ENCODE peak calls at places on chromosomes 11 and 22, in ten cellular contexts. One of them, this sample, is unnamed.

GRCh38 chr11:8340299-8340698 is 76.6 kb upstream of the LMO1 start:
- DNase-seq in naive thymus-derived CD8-positive, alpha-beta T cell: no peak
- DNase-seq in activated T-helper 1 cell treated with Interleukin-2 at 50 U/mL for 16 hours: no peak
- DNase-seq in activated CD8-positive, alpha-beta memory T cell treated with anti-CD3 and anti-CD28 coated beads, Interleukin-2, amount 50 U/mL, for 4 hours: no peak
- DNase-seq in EL: no peak
- DNase-seq in activated CD4-positive, alpha-beta T cell treated with anti-CD3 and anti-CD28 coated beads, Interleukin-2, amount 50 U/mL, for 4 hours: no peak
- DNase-seq in HL-60: peak
- DNase-seq in T-helper 22 cell: no peak
- DNase-seq in CD8-positive, alpha-beta T cell: no peak
- DNase-seq in NCI-H2029 treated with DMSO at 0.1 percent for 48 hours: no peak
- DNase-seq in this sample: no peak

GRCh38 chr11:110092577-110093406 is at the start of gene ZC3H12C:
- DNase-seq in naive thymus-derived CD8-positive, alpha-beta T cell: no peak
- DNase-seq in activated T-helper 1 cell treated with Interleukin-2 at 50 U/mL for 16 hours: no peak
- DNase-seq in activated CD8-positive, alpha-beta memory T cell treated with anti-CD3 and anti-CD28 coated beads, Interleukin-2, amount 50 U/mL, for 4 hours: peak
- DNase-seq in EL: peak
- DNase-seq in activated CD4-positive, alpha-beta T cell treated with anti-CD3 and anti-CD28 coated beads, Interleukin-2, amount 50 U/mL, for 4 hours: no peak
- DNase-seq in HL-60: peak
- DNase-seq in T-helper 22 cell: no peak
- DNase-seq in CD8-positive, alpha-beta T cell: no peak
- DNase-seq in NCI-H2029 treated with DMSO at 0.1 percent for 48 hours: peak
- DNase-seq in this sample: peak

GRCh38 chr11:38169286-38169685 is 1571.2 kb upstream of the RAG2 start:
- DNase-seq in naive thymus-derived CD8-positive, alpha-beta T cell: no peak
- DNase-seq in activated T-helper 1 cell treated with Interleukin-2 at 50 U/mL for 16 hours: no peak
- DNase-seq in activated CD8-positive, alpha-beta memory T cell treated with anti-CD3 and anti-CD28 coated beads, Interleukin-2, amount 50 U/mL, for 4 hours: no peak
- DNase-seq in EL: peak
- DNase-seq in activated CD4-positive, alpha-beta T cell treated with anti-CD3 and anti-CD28 coated beads, Interleukin-2, amount 50 U/mL, for 4 hours: no peak
- DNase-seq in HL-60: no peak
- DNase-seq in T-helper 22 cell: no peak
- DNase-seq in CD8-positive, alpha-beta T cell: no peak
- DNase-seq in NCI-H2029 treated with DMSO at 0.1 percent for 48 hours: no peak
- DNase-seq in this sample: no peak

GRCh38 chr22:48244388-48245118 is 1482.1 kb downstream of the TBC1D22A start:
- DNase-seq in naive thymus-derived CD8-positive, alpha-beta T cell: peak
- DNase-seq in activated T-helper 1 cell treated with Interleukin-2 at 50 U/mL for 16 hours: no peak
- DNase-seq in activated CD8-positive, alpha-beta memory T cell treated with anti-CD3 and anti-CD28 coated beads, Interleukin-2, amount 50 U/mL, for 4 hours: no peak
- DNase-seq in EL: no peak
- DNase-seq in activated CD4-positive, alpha-beta T cell treated with anti-CD3 and anti-CD28 coated beads, Interleukin-2, amount 50 U/mL, for 4 hours: no peak
- DNase-seq in HL-60: no peak
- DNase-seq in T-helper 22 cell: no peak
- DNase-seq in CD8-positive, alpha-beta T cell: no peak
- DNase-seq in NCI-H2029 treated with DMSO at 0.1 percent for 48 hours: no peak
- DNase-seq in this sample: no peak

GRCh38 chr22:30866811-30867271 is 101.7 kb downstream of the MORC2 start:
- DNase-seq in naive thymus-derived CD8-positive, alpha-beta T cell: no peak
- DNase-seq in activated T-helper 1 cell treated with Interleukin-2 at 50 U/mL for 16 hours: no peak
- DNase-seq in activated CD8-positive, alpha-beta memory T cell treated with anti-CD3 and anti-CD28 coated beads, Interleukin-2, amount 50 U/mL, for 4 hours: no peak
- DNase-seq in EL: peak
- DNase-seq in activated CD4-positive, alpha-beta T cell treated with anti-CD3 and anti-CD28 coated beads, Interleukin-2, amount 50 U/mL, for 4 hours: no peak
- DNase-seq in HL-60: no peak
- DNase-seq in T-helper 22 cell: no peak
- DNase-seq in CD8-positive, alpha-beta T cell: no peak
- DNase-seq in NCI-H2029 treated with DMSO at 0.1 percent for 48 hours: no peak
- DNase-seq in this sample: no peak

GRCh38 chr11:74449369-74449931 is 17.9 kb downstream of the KCNE3 start:
- DNase-seq in naive thymus-derived CD8-positive, alpha-beta T cell: peak
- DNase-seq in activated T-helper 1 cell treated with Interleukin-2 at 50 U/mL for 16 hours: peak
- DNase-seq in activated CD8-positive, alpha-beta memory T cell treated with anti-CD3 and anti-CD28 coated beads, Interleukin-2, amount 50 U/mL, for 4 hours: no peak
- DNase-seq in EL: peak
- DNase-seq in activated CD4-positive, alpha-beta T cell treated with anti-CD3 and anti-CD28 coated beads, Interleukin-2, amount 50 U/mL, for 4 hours: peak
- DNase-seq in HL-60: peak
- DNase-seq in T-helper 22 cell: no peak
- DNase-seq in CD8-positive, alpha-beta T cell: peak
- DNase-seq in NCI-H2029 treated with DMSO at 0.1 percent for 48 hours: peak
- DNase-seq in this sample: peak

GRCh38 chr11:70202898-70203748 is at the start of gene FADD:
- DNase-seq in naive thymus-derived CD8-positive, alpha-beta T cell: peak
- DNase-seq in activated T-helper 1 cell treated with Interleukin-2 at 50 U/mL for 16 hours: peak
- DNase-seq in activated CD8-positive, alpha-beta memory T cell treated with anti-CD3 and anti-CD28 coated beads, Interleukin-2, amount 50 U/mL, for 4 hours: peak
- DNase-seq in EL: peak
- DNase-seq in activated CD4-positive, alpha-beta T cell treated with anti-CD3 and anti-CD28 coated beads, Interleukin-2, amount 50 U/mL, for 4 hours: peak
- DNase-seq in HL-60: peak
- DNase-seq in T-helper 22 cell: peak
- DNase-seq in CD8-positive, alpha-beta T cell: peak
- DNase-seq in NCI-H2029 treated with DMSO at 0.1 percent for 48 hours: peak
- DNase-seq in this sample: peak

GRCh38 chr11:95512682-95513081 is 276.9 kb downstream of the FAM76B start:
- DNase-seq in naive thymus-derived CD8-positive, alpha-beta T cell: no peak
- DNase-seq in activated T-helper 1 cell treated with Interleukin-2 at 50 U/mL for 16 hours: no peak
- DNase-seq in activated CD8-positive, alpha-beta memory T cell treated with anti-CD3 and anti-CD28 coated beads, Interleukin-2, amount 50 U/mL, for 4 hours: no peak
- DNase-seq in EL: peak
- DNase-seq in activated CD4-positive, alpha-beta T cell treated with anti-CD3 and anti-CD28 coated beads, Interleukin-2, amount 50 U/mL, for 4 hours: no peak
- DNase-seq in HL-60: no peak
- DNase-seq in T-helper 22 cell: no peak
- DNase-seq in CD8-positive, alpha-beta T cell: no peak
- DNase-seq in NCI-H2029 treated with DMSO at 0.1 percent for 48 hours: no peak
- DNase-seq in this sample: peak

GRCh38 chr22:40764743-40765441 is 54.3 kb downstream of the SLC25A17 start:
- DNase-seq in naive thymus-derived CD8-positive, alpha-beta T cell: no peak
- DNase-seq in activated T-helper 1 cell treated with Interleukin-2 at 50 U/mL for 16 hours: no peak
- DNase-seq in activated CD8-positive, alpha-beta memory T cell treated with anti-CD3 and anti-CD28 coated beads, Interleukin-2, amount 50 U/mL, for 4 hours: no peak
- DNase-seq in EL: no peak
- DNase-seq in activated CD4-positive, alpha-beta T cell treated with anti-CD3 and anti-CD28 coated beads, Interleukin-2, amount 50 U/mL, for 4 hours: peak
- DNase-seq in HL-60: no peak
- DNase-seq in T-helper 22 cell: no peak
- DNase-seq in CD8-positive, alpha-beta T cell: no peak
- DNase-seq in NCI-H2029 treated with DMSO at 0.1 percent for 48 hours: no peak
- DNase-seq in this sample: no peak

GRCh38 chr22:49152146-49152929 is 675.3 kb downstream of the BRD1 start:
- DNase-seq in naive thymus-derived CD8-positive, alpha-beta T cell: no peak
- DNase-seq in activated T-helper 1 cell treated with Interleukin-2 at 50 U/mL for 16 hours: no peak
- DNase-seq in activated CD8-positive, alpha-beta memory T cell treated with anti-CD3 and anti-CD28 coated beads, Interleukin-2, amount 50 U/mL, for 4 hours: no peak
- DNase-seq in EL: no peak
- DNase-seq in activated CD4-positive, alpha-beta T cell treated with anti-CD3 and anti-CD28 coated beads, Interleukin-2, amount 50 U/mL, for 4 hours: no peak
- DNase-seq in HL-60: no peak
- DNase-seq in T-helper 22 cell: no peak
- DNase-seq in CD8-positive, alpha-beta T cell: no peak
- DNase-seq in NCI-H2029 treated with DMSO at 0.1 percent for 48 hours: no peak
- DNase-seq in this sample: no peak

GRCh38 chr11:117300301-117300700 is 9.2 kb downstream of the BACE1-AS start:
- DNase-seq in naive thymus-derived CD8-positive, alpha-beta T cell: no peak
- DNase-seq in activated T-helper 1 cell treated with Interleukin-2 at 50 U/mL for 16 hours: no peak
- DNase-seq in activated CD8-positive, alpha-beta memory T cell treated with anti-CD3 and anti-CD28 coated beads, Interleukin-2, amount 50 U/mL, for 4 hours: no peak
- DNase-seq in EL: peak
- DNase-seq in activated CD4-positive, alpha-beta T cell treated with anti-CD3 and anti-CD28 coated beads, Interleukin-2, amount 50 U/mL, for 4 hours: no peak
- DNase-seq in HL-60: no peak
- DNase-seq in T-helper 22 cell: no peak
- DNase-seq in CD8-positive, alpha-beta T cell: no peak
- DNase-seq in NCI-H2029 treated with DMSO at 0.1 percent for 48 hours: no peak
- DNase-seq in this sample: peak

GRCh38 chr11:60016881-60017280 is at the start of gene OOSP4B:
- DNase-seq in naive thymus-derived CD8-positive, alpha-beta T cell: no peak
- DNase-seq in activated T-helper 1 cell treated with Interleukin-2 at 50 U/mL for 16 hours: no peak
- DNase-seq in activated CD8-positive, alpha-beta memory T cell treated with anti-CD3 and anti-CD28 coated beads, Interleukin-2, amount 50 U/mL, for 4 hours: no peak
- DNase-seq in EL: no peak
- DNase-seq in activated CD4-positive, alpha-beta T cell treated with anti-CD3 and anti-CD28 coated beads, Interleukin-2, amount 50 U/mL, for 4 hours: no peak
- DNase-seq in HL-60: no peak
- DNase-seq in T-helper 22 cell: no peak
- DNase-seq in CD8-positive, alpha-beta T cell: no peak
- DNase-seq in NCI-H2029 treated with DMSO at 0.1 percent for 48 hours: no peak
- DNase-seq in this sample: no peak

GRCh38 chr11:35010656-35011055 is 94.2 kb downstream of the PDHX start:
- DNase-seq in naive thymus-derived CD8-positive, alpha-beta T cell: no peak
- DNase-seq in activated T-helper 1 cell treated with Interleukin-2 at 50 U/mL for 16 hours: no peak
- DNase-seq in activated CD8-positive, alpha-beta memory T cell treated with anti-CD3 and anti-CD28 coated beads, Interleukin-2, amount 50 U/mL, for 4 hours: no peak
- DNase-seq in EL: no peak
- DNase-seq in activated CD4-positive, alpha-beta T cell treated with anti-CD3 and anti-CD28 coated beads, Interleukin-2, amount 50 U/mL, for 4 hours: no peak
- DNase-seq in HL-60: no peak
- DNase-seq in T-helper 22 cell: no peak
- DNase-seq in CD8-positive, alpha-beta T cell: no peak
- DNase-seq in NCI-H2029 treated with DMSO at 0.1 percent for 48 hours: no peak
- DNase-seq in this sample: no peak

GRCh38 chr22:50600967-50601668 is 525 bp downstream of the MAPK8IP2 start:
- DNase-seq in naive thymus-derived CD8-positive, alpha-beta T cell: no peak
- DNase-seq in activated T-helper 1 cell treated with Interleukin-2 at 50 U/mL for 16 hours: no peak
- DNase-seq in activated CD8-positive, alpha-beta memory T cell treated with anti-CD3 and anti-CD28 coated beads, Interleukin-2, amount 50 U/mL, for 4 hours: no peak
- DNase-seq in EL: no peak
- DNase-seq in activated CD4-positive, alpha-beta T cell treated with anti-CD3 and anti-CD28 coated beads, Interleukin-2, amount 50 U/mL, for 4 hours: no peak
- DNase-seq in HL-60: no peak
- DNase-seq in T-helper 22 cell: no peak
- DNase-seq in CD8-positive, alpha-beta T cell: no peak
- DNase-seq in NCI-H2029 treated with DMSO at 0.1 percent for 48 hours: no peak
- DNase-seq in this sample: no peak

GRCh38 chr11:70471254-70471653 is 72.9 kb downstream of the CTTN start:
- DNase-seq in naive thymus-derived CD8-positive, alpha-beta T cell: no peak
- DNase-seq in activated T-helper 1 cell treated with Interleukin-2 at 50 U/mL for 16 hours: no peak
- DNase-seq in activated CD8-positive, alpha-beta memory T cell treated with anti-CD3 and anti-CD28 coated beads, Interleukin-2, amount 50 U/mL, for 4 hours: no peak
- DNase-seq in EL: peak
- DNase-seq in activated CD4-positive, alpha-beta T cell treated with anti-CD3 and anti-CD28 coated beads, Interleukin-2, amount 50 U/mL, for 4 hours: no peak
- DNase-seq in HL-60: peak
- DNase-seq in T-helper 22 cell: no peak
- DNase-seq in CD8-positive, alpha-beta T cell: no peak
- DNase-seq in NCI-H2029 treated with DMSO at 0.1 percent for 48 hours: no peak
- DNase-seq in this sample: no peak

GRCh38 chr22:17779286-17780115 is 5.2 kb upstream of the BID start:
- DNase-seq in naive thymus-derived CD8-positive, alpha-beta T cell: no peak
- DNase-seq in activated T-helper 1 cell treated with Interleukin-2 at 50 U/mL for 16 hours: no peak
- DNase-seq in activated CD8-positive, alpha-beta memory T cell treated with anti-CD3 and anti-CD28 coated beads, Interleukin-2, amount 50 U/mL, for 4 hours: no peak
- DNase-seq in EL: no peak
- DNase-seq in activated CD4-positive, alpha-beta T cell treated with anti-CD3 and anti-CD28 coated beads, Interleukin-2, amount 50 U/mL, for 4 hours: no peak
- DNase-seq in HL-60: no peak
- DNase-seq in T-helper 22 cell: no peak
- DNase-seq in CD8-positive, alpha-beta T cell: no peak
- DNase-seq in NCI-H2029 treated with DMSO at 0.1 percent for 48 hours: no peak
- DNase-seq in this sample: no peak

GRCh38 chr11:1181858-1182535 is 24.2 kb downstream of the MUC5AC start:
- DNase-seq in naive thymus-derived CD8-positive, alpha-beta T cell: peak
- DNase-seq in activated T-helper 1 cell treated with Interleukin-2 at 50 U/mL for 16 hours: no peak
- DNase-seq in activated CD8-positive, alpha-beta memory T cell treated with anti-CD3 and anti-CD28 coated beads, Interleukin-2, amount 50 U/mL, for 4 hours: no peak
- DNase-seq in EL: no peak
- DNase-seq in activated CD4-positive, alpha-beta T cell treated with anti-CD3 and anti-CD28 coated beads, Interleukin-2, amount 50 U/mL, for 4 hours: no peak
- DNase-seq in HL-60: no peak
- DNase-seq in T-helper 22 cell: no peak
- DNase-seq in CD8-positive, alpha-beta T cell: no peak
- DNase-seq in NCI-H2029 treated with DMSO at 0.1 percent for 48 hours: no peak
- DNase-seq in this sample: no peak

GRCh38 chr22:27490080-27490479 is 311.5 kb downstream of the MN1 start:
- DNase-seq in naive thymus-derived CD8-positive, alpha-beta T cell: no peak
- DNase-seq in activated T-helper 1 cell treated with Interleukin-2 at 50 U/mL for 16 hours: no peak
- DNase-seq in activated CD8-positive, alpha-beta memory T cell treated with anti-CD3 and anti-CD28 coated beads, Interleukin-2, amount 50 U/mL, for 4 hours: no peak
- DNase-seq in EL: no peak
- DNase-seq in activated CD4-positive, alpha-beta T cell treated with anti-CD3 and anti-CD28 coated beads, Interleukin-2, amount 50 U/mL, for 4 hours: no peak
- DNase-seq in HL-60: no peak
- DNase-seq in T-helper 22 cell: no peak
- DNase-seq in CD8-positive, alpha-beta T cell: no peak
- DNase-seq in NCI-H2029 treated with DMSO at 0.1 percent for 48 hours: no peak
- DNase-seq in this sample: no peak

GRCh38 chr11:10307022-10307410 is 2.1 kb downstream of the ADM start:
- DNase-seq in naive thymus-derived CD8-positive, alpha-beta T cell: no peak
- DNase-seq in activated T-helper 1 cell treated with Interleukin-2 at 50 U/mL for 16 hours: no peak
- DNase-seq in activated CD8-positive, alpha-beta memory T cell treated with anti-CD3 and anti-CD28 coated beads, Interleukin-2, amount 50 U/mL, for 4 hours: no peak
- DNase-seq in EL: no peak
- DNase-seq in activated CD4-positive, alpha-beta T cell treated with anti-CD3 and anti-CD28 coated beads, Interleukin-2, amount 50 U/mL, for 4 hours: no peak
- DNase-seq in HL-60: no peak
- DNase-seq in T-helper 22 cell: no peak
- DNase-seq in CD8-positive, alpha-beta T cell: no peak
- DNase-seq in NCI-H2029 treated with DMSO at 0.1 percent for 48 hours: peak
- DNase-seq in this sample: no peak

GRCh38 chr11:114195981-114196731 is 100.0 kb upstream of the NNMT start:
- DNase-seq in naive thymus-derived CD8-positive, alpha-beta T cell: peak
- DNase-seq in activated T-helper 1 cell treated with Interleukin-2 at 50 U/mL for 16 hours: no peak
- DNase-seq in activated CD8-positive, alpha-beta memory T cell treated with anti-CD3 and anti-CD28 coated beads, Interleukin-2, amount 50 U/mL, for 4 hours: no peak
- DNase-seq in EL: no peak
- DNase-seq in activated CD4-positive, alpha-beta T cell treated with anti-CD3 and anti-CD28 coated beads, Interleukin-2, amount 50 U/mL, for 4 hours: peak
- DNase-seq in HL-60: no peak
- DNase-seq in T-helper 22 cell: no peak
- DNase-seq in CD8-positive, alpha-beta T cell: no peak
- DNase-seq in NCI-H2029 treated with DMSO at 0.1 percent for 48 hours: no peak
- DNase-seq in this sample: no peak

GRCh38 chr11:2166091-2166851 is 5.3 kb upstream of the INS start:
- DNase-seq in naive thymus-derived CD8-positive, alpha-beta T cell: peak
- DNase-seq in activated T-helper 1 cell treated with Interleukin-2 at 50 U/mL for 16 hours: no peak
- DNase-seq in activated CD8-positive, alpha-beta memory T cell treated with anti-CD3 and anti-CD28 coated beads, Interleukin-2, amount 50 U/mL, for 4 hours: peak
- DNase-seq in EL: peak
- DNase-seq in activated CD4-positive, alpha-beta T cell treated with anti-CD3 and anti-CD28 coated beads, Interleukin-2, amount 50 U/mL, for 4 hours: peak
- DNase-seq in HL-60: no peak
- DNase-seq in T-helper 22 cell: no peak
- DNase-seq in CD8-positive, alpha-beta T cell: peak
- DNase-seq in NCI-H2029 treated with DMSO at 0.1 percent for 48 hours: no peak
- DNase-seq in this sample: no peak

GRCh38 chr22:37735054-37735453 is 38.2 kb downstream of the TRIOBP start:
- DNase-seq in naive thymus-derived CD8-positive, alpha-beta T cell: no peak
- DNase-seq in activated T-helper 1 cell treated with Interleukin-2 at 50 U/mL for 16 hours: no peak
- DNase-seq in activated CD8-positive, alpha-beta memory T cell treated with anti-CD3 and anti-CD28 coated beads, Interleukin-2, amount 50 U/mL, for 4 hours: no peak
- DNase-seq in EL: no peak
- DNase-seq in activated CD4-positive, alpha-beta T cell treated with anti-CD3 and anti-CD28 coated beads, Interleukin-2, amount 50 U/mL, for 4 hours: no peak
- DNase-seq in HL-60: no peak
- DNase-seq in T-helper 22 cell: no peak
- DNase-seq in CD8-positive, alpha-beta T cell: no peak
- DNase-seq in NCI-H2029 treated with DMSO at 0.1 percent for 48 hours: no peak
- DNase-seq in this sample: no peak

GRCh38 chr11:67118059-67118766 is 850 bp upstream of the KDM2A start:
- DNase-seq in naive thymus-derived CD8-positive, alpha-beta T cell: peak
- DNase-seq in activated T-helper 1 cell treated with Interleukin-2 at 50 U/mL for 16 hours: peak
- DNase-seq in activated CD8-positive, alpha-beta memory T cell treated with anti-CD3 and anti-CD28 coated beads, Interleukin-2, amount 50 U/mL, for 4 hours: peak
- DNase-seq in EL: peak
- DNase-seq in activated CD4-positive, alpha-beta T cell treated with anti-CD3 and anti-CD28 coated beads, Interleukin-2, amount 50 U/mL, for 4 hours: peak
- DNase-seq in HL-60: no peak
- DNase-seq in T-helper 22 cell: peak
- DNase-seq in CD8-positive, alpha-beta T cell: peak
- DNase-seq in NCI-H2029 treated with DMSO at 0.1 percent for 48 hours: no peak
- DNase-seq in this sample: no peak

GRCh38 chr11:13462928-13463778 is at the start of gene BTBD10:
- DNase-seq in naive thymus-derived CD8-positive, alpha-beta T cell: peak
- DNase-seq in activated T-helper 1 cell treated with Interleukin-2 at 50 U/mL for 16 hours: peak
- DNase-seq in activated CD8-positive, alpha-beta memory T cell treated with anti-CD3 and anti-CD28 coated beads, Interleukin-2, amount 50 U/mL, for 4 hours: peak
- DNase-seq in EL: peak
- DNase-seq in activated CD4-positive, alpha-beta T cell treated with anti-CD3 and anti-CD28 coated beads, Interleukin-2, amount 50 U/mL, for 4 hours: peak
- DNase-seq in HL-60: peak
- DNase-seq in T-helper 22 cell: peak
- DNase-seq in CD8-positive, alpha-beta T cell: peak
- DNase-seq in NCI-H2029 treated with DMSO at 0.1 percent for 48 hours: peak
- DNase-seq in this sample: peak

GRCh38 chr22:37570661-37570976 is 9.3 kb downstream of the LGALS2 start:
- DNase-seq in naive thymus-derived CD8-positive, alpha-beta T cell: no peak
- DNase-seq in activated T-helper 1 cell treated with Interleukin-2 at 50 U/mL for 16 hours: no peak
- DNase-seq in activated CD8-positive, alpha-beta memory T cell treated with anti-CD3 and anti-CD28 coated beads, Interleukin-2, amount 50 U/mL, for 4 hours: no peak
- DNase-seq in EL: no peak
- DNase-seq in activated CD4-positive, alpha-beta T cell treated with anti-CD3 and anti-CD28 coated beads, Interleukin-2, amount 50 U/mL, for 4 hours: no peak
- DNase-seq in HL-60: no peak
- DNase-seq in T-helper 22 cell: no peak
- DNase-seq in CD8-positive, alpha-beta T cell: no peak
- DNase-seq in NCI-H2029 treated with DMSO at 0.1 percent for 48 hours: no peak
- DNase-seq in this sample: no peak

GRCh38 chr11:13776134-13776815 is 107.8 kb downstream of the FAR1 start:
- DNase-seq in naive thymus-derived CD8-positive, alpha-beta T cell: peak
- DNase-seq in activated T-helper 1 cell treated with Interleukin-2 at 50 U/mL for 16 hours: peak
- DNase-seq in activated CD8-positive, alpha-beta memory T cell treated with anti-CD3 and anti-CD28 coated beads, Interleukin-2, amount 50 U/mL, for 4 hours: peak
- DNase-seq in EL: no peak
- DNase-seq in activated CD4-positive, alpha-beta T cell treated with anti-CD3 and anti-CD28 coated beads, Interleukin-2, amount 50 U/mL, for 4 hours: peak
- DNase-seq in HL-60: no peak
- DNase-seq in T-helper 22 cell: no peak
- DNase-seq in CD8-positive, alpha-beta T cell: peak
- DNase-seq in NCI-H2029 treated with DMSO at 0.1 percent for 48 hours: peak
- DNase-seq in this sample: no peak

GRCh38 chr11:92383430-92383829 is 158.8 kb downstream of the FAT3 start:
- DNase-seq in naive thymus-derived CD8-positive, alpha-beta T cell: no peak
- DNase-seq in activated T-helper 1 cell treated with Interleukin-2 at 50 U/mL for 16 hours: no peak
- DNase-seq in activated CD8-positive, alpha-beta memory T cell treated with anti-CD3 and anti-CD28 coated beads, Interleukin-2, amount 50 U/mL, for 4 hours: no peak
- DNase-seq in EL: peak
- DNase-seq in activated CD4-positive, alpha-beta T cell treated with anti-CD3 and anti-CD28 coated beads, Interleukin-2, amount 50 U/mL, for 4 hours: no peak
- DNase-seq in HL-60: no peak
- DNase-seq in T-helper 22 cell: no peak
- DNase-seq in CD8-positive, alpha-beta T cell: no peak
- DNase-seq in NCI-H2029 treated with DMSO at 0.1 percent for 48 hours: no peak
- DNase-seq in this sample: peak

GRCh38 chr11:110522456-110522855 is 92.7 kb downstream of the FDX1 start:
- DNase-seq in naive thymus-derived CD8-positive, alpha-beta T cell: no peak
- DNase-seq in activated T-helper 1 cell treated with Interleukin-2 at 50 U/mL for 16 hours: no peak
- DNase-seq in activated CD8-positive, alpha-beta memory T cell treated with anti-CD3 and anti-CD28 coated beads, Interleukin-2, amount 50 U/mL, for 4 hours: no peak
- DNase-seq in EL: no peak
- DNase-seq in activated CD4-positive, alpha-beta T cell treated with anti-CD3 and anti-CD28 coated beads, Interleukin-2, amount 50 U/mL, for 4 hours: no peak
- DNase-seq in HL-60: peak
- DNase-seq in T-helper 22 cell: no peak
- DNase-seq in CD8-positive, alpha-beta T cell: no peak
- DNase-seq in NCI-H2029 treated with DMSO at 0.1 percent for 48 hours: no peak
- DNase-seq in this sample: no peak